ENCODE peak calls at places on chromosomes 6 and 20, in six cellular contexts. F, Y, L, X, A and T are unnamed samples.

GRCh38 chr20:64053841-64054661 is 4.6 kb upstream of the SOX18 start:
- DNase-seq in L (peak; percentile 66), A (no peak), F (no peak), Y (no peak), X (peak; percentile 94), T (no peak)

GRCh38 chr6:90168693-90169131 is 127.9 kb downstream of the BACH2 start:
- DNase-seq in F (no peak), A (no peak), Y (no peak), L (peak; percentile 62), X (no peak), T (no peak)

GRCh38 chr6:132256457-132256856 is 144.8 kb downstream of the MOXD1 start:
- DNase-seq in Y (no peak), A (no peak), F (no peak), X (no peak), L (no peak), T (no peak)

GRCh38 chr20:22619272-22619671 is 34.9 kb upstream of the FOXA2 start:
- DNase-seq in Y (no peak), F (no peak), X (no peak), A (no peak), L (no peak), T (no peak)

GRCh38 chr6:4513561-4513960 is 262.6 kb upstream of the CDYL start:
- DNase-seq in Y (no peak), L (no peak), A (no peak), X (no peak), F (no peak), T (no peak)

GRCh38 chr6:53539561-53539960 is 5.3 kb downstream of the GCLC start:
- DNase-seq in F (no peak), L (no peak), Y (no peak), X (no peak), A (no peak), T (no peak)

GRCh38 chr6:32840604-32841246 is 2.2 kb upstream of the TAP2 start:
- DNase-seq in A (no peak), F (no peak), L (no peak), X (no peak), Y (peak; percentile 65), T (no peak)

GRCh38 chr6:160273196-160273595 is 14.6 kb upstream of the SLC22A2 start:
- DNase-seq in X (no peak), A (no peak), L (no peak), Y (no peak), F (no peak), T (no peak)

GRCh38 chr6:24994812-24995211 is 59.1 kb upstream of the RIPOR2 start:
- DNase-seq in L (no peak), Y (no peak), A (no peak), X (no peak), F (no peak), T (no peak)

GRCh38 chr20:50562262-50562701 is 52.1 kb downstream of the PTPN1 start:
- DNase-seq in F (no peak), A (no peak), L (no peak), Y (no peak), X (peak; percentile 37), T (no peak)

GRCh38 chr6:117795234-117795633 is 111.8 kb upstream of the SLC35F1 start:
- DNase-seq in A (no peak), L (no peak), Y (no peak), X (no peak), F (no peak), T (no peak)

GRCh38 chr6:52305948-52306767 is 21.6 kb upstream of the MCM3 start:
- DNase-seq in A (no peak), X (no peak), Y (no peak), F (no peak), L (no peak), T (no peak)

GRCh38 chr6:43724354-43724753 is 36.8 kb upstream of the MRPS18A start:
- DNase-seq in Y (no peak), X (no peak), A (no peak), F (no peak), L (no peak), T (no peak)

GRCh38 chr20:1472556-1473243 is 6.1 kb upstream of the NSFL1C start:
- DNase-seq in Y (no peak), L (no peak), F (no peak), A (no peak), X (no peak), T (no peak)

GRCh38 chr6:10347561-10348327 is 67.1 kb downstream of the TFAP2A start:
- DNase-seq in X (no peak), F (no peak), Y (no peak), L (peak; percentile 92), A (no peak), T (no peak)

GRCh38 chr6:89952361-89952680 is 58.1 kb downstream of the GJA10 start:
- DNase-seq in F (no peak), X (no peak), L (no peak), A (no peak), Y (no peak), T (no peak)